ENCODE peak calls at places on chromosomes 3 and 15, in six cellular contexts. V, T, H, F, X and R are unnamed samples.

GRCh38 chr15:44029940-44030568 is 165.0 kb downstream of the FRMD5 start:
- DNase-seq in V (no peak), T (peak; percentile 65), H (no peak), F (peak; percentile 51), X (no peak), R (no peak)

GRCh38 chr3:31043184-31043819 is 148.8 kb upstream of the GADL1 start:
- DNase-seq in V (no peak), T (no peak), H (no peak), F (peak; percentile 56), X (no peak), R (no peak)

GRCh38 chr3:152360966-152361365 is 92.2 kb downstream of the MBNL1 start:
- DNase-seq in V (no peak), T (no peak), H (no peak), F (no peak), X (no peak), R (no peak)

GRCh38 chr15:67479781-67480180 is 41.1 kb upstream of the C15orf61 start:
- DNase-seq in V (no peak), T (peak; percentile 92), H (no peak), F (peak; percentile 84), X (no peak), R (no peak)

GRCh38 chr15:65027593-65027992 is 1.8 kb downstream of the MTFMT start:
- DNase-seq in V (no peak), T (no peak), H (no peak), F (no peak), X (no peak), R (no peak)

GRCh38 chr15:98518823-98519561 is 129.3 kb upstream of the IGF1R start:
- DNase-seq in V (peak; percentile 64), T (peak; percentile 63), H (peak; percentile 72), F (peak; percentile 85), X (peak; percentile 2), R (no peak)

GRCh38 chr15:56988219-56988618 is 69.8 kb downstream of the TCF12 start:
- DNase-seq in V (no peak), T (no peak), H (no peak), F (no peak), X (no peak), R (no peak)

GRCh38 chr3:73784647-73785420 is 160.1 kb upstream of the PDZRN3 start:
- DNase-seq in V (no peak), T (peak; percentile 44), H (no peak), F (peak; percentile 37), X (no peak), R (no peak)

GRCh38 chr3:122646146-122646988 is 34.3 kb upstream of the PARP14 start:
- DNase-seq in V (no peak), T (no peak), H (no peak), F (no peak), X (no peak), R (no peak)

GRCh38 chr3:151283387-151283786 is 5.0 kb upstream of the P2RY14 start:
- DNase-seq in V (no peak), T (no peak), H (no peak), F (no peak), X (no peak), R (no peak)

GRCh38 chr15:66459818-66460615 is 37.5 kb downstream of the SNAPC5 start:
- DNase-seq in V (no peak), T (no peak), H (no peak), F (peak; percentile 51), X (no peak), R (no peak)

GRCh38 chr3:151230644-151231043 is 27.6 kb upstream of the GPR171 start:
- DNase-seq in V (no peak), T (no peak), H (no peak), F (no peak), X (no peak), R (no peak)

GRCh38 chr3:160927620-160928019 is 171.6 kb downstream of the PPM1L start:
- DNase-seq in V (no peak), T (no peak), H (no peak), F (no peak), X (no peak), R (no peak)

GRCh38 chr3:188962253-188963247 is 209.2 kb upstream of the TPRG1 start:
- DNase-seq in V (no peak), T (no peak), H (no peak), F (no peak), X (no peak), R (no peak)

GRCh38 chr3:140595295-140595694 is 82.6 kb upstream of the TRIM42 start:
- DNase-seq in V (no peak), T (no peak), H (no peak), F (no peak), X (no peak), R (no peak)

GRCh38 chr3:124352143-124352528 is 360.2 kb upstream of the ROPN1 start:
- DNase-seq in V (no peak), T (no peak), H (no peak), F (no peak), X (no peak), R (no peak)

GRCh38 chr3:16474304-16474703 is 39.2 kb downstream of the RFTN1 start:
- DNase-seq in V (no peak), T (no peak), H (no peak), F (peak; percentile 49), X (no peak), R (no peak)

GRCh38 chr15:88658972-88659931 is 20.4 kb downstream of the ISG20 start:
- DNase-seq in V (no peak), T (no peak), H (peak; percentile 82), F (peak; percentile 88), X (peak; percentile 42), R (peak; percentile 74)

GRCh38 chr3:138136208-138136607 is 4.0 kb upstream of the A4GNT start:
- DNase-seq in V (no peak), T (no peak), H (no peak), F (no peak), X (no peak), R (no peak)

GRCh38 chr3:64244011-64244942 is 19.0 kb upstream of the PRICKLE2 start:
- DNase-seq in V (no peak), T (peak; percentile 21), H (no peak), F (peak; percentile 62), X (no peak), R (no peak)

GRCh38 chr3:41117398-41117870 is 81.9 kb upstream of the CTNNB1 start:
- DNase-seq in V (peak; percentile 72), T (peak; percentile 80), H (peak; percentile 96), F (peak; percentile 13), X (peak; percentile 79), R (peak; percentile 94)